ENCODE peak calls at places on chromosomes 16 and 17, in ten cellular contexts. Z is heart left ventricle; D is G401; N is hippocampal formation; I is Daoy; G is brain microvascular endothelial cell; C is B cell; M is NCI-H2081; Q is C1 segment of cervical spinal cord; O is activated effector memory CD4-positive, alpha-beta T cell treated with Interleukin-2 at 50 U/mL for 16 hours. B is an unnamed sample.

GRCh38 chr16:48542020-48542473 is 67.9 kb downstream of the N4BP1 start:
- DNase-seq in C (peak), M (peak), I (peak), Q (no peak), O (no peak), N (peak), D (peak), G (peak), Z (peak), B (no peak)

GRCh38 chr17:42759982-42760651 is 910 bp upstream of the RAMP2 start:
- DNase-seq in I (no peak), O (no peak), G (no peak), Z (no peak), M (no peak), C (peak), N (no peak), Q (no peak), D (no peak), B (no peak)

GRCh38 chr16:52805559-52806168 is 247.0 kb downstream of the CHD9NB start:
- DNase-seq in C (no peak), M (no peak), I (no peak), Z (no peak), D (no peak), N (no peak), O (no peak), Q (no peak), G (no peak), B (no peak)

GRCh38 chr17:74924250-74924948 is at the start of gene OTOP2:
- DNase-seq in C (no peak), Z (peak), N (no peak), M (no peak), I (no peak), G (no peak), O (no peak), D (no peak), Q (no peak), B (no peak)

GRCh38 chr16:85238233-85238647 is 126.0 kb upstream of the CIBAR2 start:
- DNase-seq in M (no peak), Z (peak), G (peak), O (no peak), Q (no peak), C (no peak), D (no peak), N (no peak), I (peak), B (no peak)

GRCh38 chr17:44204453-44204882 is 4.8 kb upstream of the ATXN7L3 start:
- DNase-seq in Q (no peak), G (peak), O (no peak), C (no peak), Z (no peak), D (no peak), I (peak), N (no peak), M (no peak), B (no peak)

GRCh38 chr16:86396318-86396882 is 113.9 kb upstream of the FOXF1 start:
- DNase-seq in D (no peak), Z (no peak), G (peak), O (no peak), I (peak), C (no peak), M (no peak), Q (no peak), N (no peak), B (no peak)

GRCh38 chr16:47778106-47778803 is 317.1 kb downstream of the PHKB start:
- DNase-seq in I (no peak), C (no peak), O (no peak), N (no peak), D (no peak), M (no peak), Q (no peak), Z (no peak), G (no peak), B (no peak)

GRCh38 chr17:57468932-57469775 is 212.8 kb downstream of the MSI2 start:
- DNase-seq in N (no peak), Z (no peak), C (no peak), I (no peak), D (no peak), G (no peak), O (no peak), Q (no peak), M (no peak), B (peak)

GRCh38 chr16:85528528-85529387 is 84.4 kb upstream of the GSE1 start:
- DNase-seq in D (no peak), Q (no peak), G (no peak), M (no peak), C (peak), I (no peak), O (no peak), N (no peak), Z (no peak), B (no peak)

GRCh38 chr16:83699817-83700216 is 108.0 kb upstream of the HSBP1 start:
- DNase-seq in M (no peak), C (no peak), I (no peak), N (no peak), Z (no peak), Q (no peak), G (no peak), D (no peak), O (no peak), B (no peak)

GRCh38 chr16:24119807-24120206 is 136.3 kb upstream of the CACNG3 start:
- DNase-seq in Z (no peak), N (no peak), I (no peak), G (no peak), D (no peak), M (no peak), O (no peak), C (no peak), Q (no peak), B (no peak)

GRCh38 chr16:88803264-88803987 is at the start of gene CDT1:
- DNase-seq in D (peak), I (peak), Q (peak), Z (peak), M (peak), N (peak), O (peak), C (peak), G (peak), B (peak)

GRCh38 chr17:67265620-67266019 is 20.6 kb upstream of the HELZ start:
- DNase-seq in C (no peak), N (no peak), G (no peak), O (no peak), Q (no peak), I (no peak), D (no peak), M (no peak), Z (no peak), B (no peak)

GRCh38 chr16:69443809-69444611 is 19.6 kb downstream of the CYB5B start:
- DNase-seq in Z (peak), N (no peak), C (peak), O (peak), M (no peak), G (peak), D (no peak), Q (no peak), I (peak), B (no peak)

GRCh38 chr16:9850716-9851115 is 331.5 kb downstream of the GRIN2A start:
- DNase-seq in Q (no peak), C (no peak), M (no peak), N (no peak), D (peak), Z (no peak), I (no peak), O (no peak), G (no peak), B (no peak)

GRCh38 chr17:50421308-50422031 is 4.5 kb upstream of the ACSF2 start:
- DNase-seq in C (peak), D (no peak), Q (no peak), G (no peak), I (no peak), M (no peak), Z (no peak), N (no peak), O (no peak), B (no peak)

GRCh38 chr17:79132271-79133064 is 57.8 kb downstream of the ENGASE start:
- DNase-seq in G (no peak), N (no peak), M (peak), C (no peak), D (no peak), O (no peak), I (no peak), Q (no peak), Z (no peak), B (peak)

GRCh38 chr17:73613271-73613941 is 30.8 kb downstream of the SDK2 start:
- DNase-seq in O (no peak), Z (no peak), I (no peak), C (no peak), D (no peak), G (no peak), Q (no peak), N (no peak), M (no peak), B (no peak)

GRCh38 chr17:43118679-43119615 is 6.2 kb downstream of the BRCA1 start:
- DNase-seq in Q (no peak), M (no peak), G (no peak), I (no peak), O (no peak), D (no peak), N (no peak), C (no peak), Z (no peak), B (no peak)

GRCh38 chr17:4949321-4950074 is 1.2 kb upstream of the PFN1 start:
- DNase-seq in I (peak), M (peak), G (peak), O (peak), C (peak), Q (no peak), Z (peak), N (peak), D (peak), B (no peak)

GRCh38 chr16:180921-181667 is 835 bp downstream of the HBQ1 start:
- DNase-seq in M (peak), Z (peak), O (peak), N (no peak), I (peak), C (peak), Q (no peak), D (peak), G (peak), B (peak)

GRCh38 chr16:57503366-57503765 is 17.1 kb upstream of the DOK4 start:
- DNase-seq in Z (no peak), G (no peak), N (no peak), I (no peak), O (no peak), C (no peak), D (peak), Q (no peak), M (peak), B (peak)

B was measured in NCI-H774.